ENCODE peak calls at places on chromosomes 12 and 14, in seven cellular contexts. P is stomach, Y is suprapubic skin, B is gastrocnemius medialis, F is ovary, C is thyroid gland, J is HepG2. S is an unnamed sample.

GRCh38 chr14:93041830-93042229 is 73.9 kb downstream of the ITPK1 start:
- DNase-seq in Y (no peak), C (no peak), B (no peak), P (no peak), F (no peak), J (no peak), S (no peak)

GRCh38 chr12:108340037-108340436 is 926 bp upstream of the CMKLR1 start:
- DNase-seq in P (no peak), B (no peak), J (no peak), Y (peak; percentile 59), F (no peak), C (peak; percentile 6), S (no peak)

GRCh38 chr12:45231515-45232145 is 15.7 kb downstream of the ANO6 start:
- DNase-seq in B (no peak), C (no peak), P (no peak), J (peak; percentile 65), F (no peak), Y (no peak), S (no peak)

GRCh38 chr14:70317969-70318634 is 41.4 kb downstream of the COX16 start:
- DNase-seq in B (no peak), F (no peak), J (peak; percentile 97), P (peak; percentile 47), Y (no peak), C (peak; percentile 6), S (peak; percentile 29)

GRCh38 chr12:94832780-94833760 is 170.4 kb downstream of the NDUFA12 start:
- DNase-seq in J (no peak), F (peak; percentile 60), C (peak; percentile 60), Y (no peak), B (no peak), P (no peak), S (no peak)

GRCh38 chr12:93533310-93533709 is 39.2 kb upstream of the SOCS2 start:
- DNase-seq in J (no peak), P (no peak), B (no peak), C (no peak), F (no peak), Y (no peak), S (no peak)

GRCh38 chr14:65703996-65704395 is 291.5 kb downstream of the FUT8 start:
- DNase-seq in B (no peak), C (no peak), Y (no peak), J (no peak), F (no peak), P (no peak), S (no peak)

GRCh38 chr14:67487937-67488893 is at the start of gene TMEM229B:
- DNase-seq in P (peak; percentile 66), Y (no peak), B (no peak), J (no peak), C (peak; percentile 15), F (peak; percentile 39), S (peak; percentile 74)

GRCh38 chr14:94362614-94363133 is 25.7 kb downstream of the SERPINA1 start:
- DNase-seq in P (no peak), C (no peak), B (no peak), Y (no peak), F (no peak), J (no peak), S (no peak)

GRCh38 chr12:50641566-50641965 is 122.3 kb upstream of the ATF1 start:
- DNase-seq in B (no peak), Y (no peak), C (no peak), F (no peak), P (no peak), J (no peak), S (no peak)

GRCh38 chr14:103121846-103122577 is 1.2 kb upstream of the TNFAIP2 start:
- DNase-seq in B (peak; percentile 78), Y (peak; percentile 93), J (peak; percentile 74), F (peak; percentile 90), C (peak; percentile 63), P (peak; percentile 81), S (peak; percentile 77)

DNA sequence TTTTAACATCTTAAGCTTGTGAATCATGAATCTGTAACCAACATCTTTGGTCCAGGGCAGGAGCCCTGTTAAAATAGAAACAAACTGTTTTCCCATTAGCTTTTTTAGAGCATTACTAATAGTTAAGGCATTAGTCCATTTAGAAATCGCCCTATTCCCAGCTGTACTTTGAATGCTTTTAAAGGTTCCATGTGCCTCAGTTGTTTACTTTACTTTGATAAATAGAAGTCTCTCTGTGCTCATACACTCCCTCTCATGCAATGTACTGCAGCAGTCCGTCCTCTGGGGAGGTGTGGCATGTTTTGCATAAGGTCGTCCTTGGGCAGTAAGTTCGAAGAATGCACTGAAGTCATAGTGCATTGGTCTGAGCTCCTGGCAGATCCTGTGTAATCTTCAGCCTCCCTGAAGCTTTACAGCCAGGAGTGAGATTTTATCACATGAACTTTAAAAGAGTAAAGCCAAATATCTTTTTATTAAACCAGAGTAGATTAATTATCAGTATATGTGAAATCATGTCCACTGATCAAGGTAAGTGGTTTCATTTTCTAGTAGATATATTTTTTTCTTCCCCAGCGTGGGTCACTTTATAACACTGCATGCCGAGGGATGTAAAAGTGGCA is 134.7 kb downstream of the FGD4 start:
- DNase-seq in J (peak; percentile 94), P (peak; percentile 69), C (peak; percentile 67), F (peak; percentile 50), Y (no peak), B (peak; percentile 79), S (peak; percentile 78)
- TF ChIP-seq POLR2A in J (peak; percentile 57), P (no peak), C (no peak), F (no peak), Y (no peak), B (peak; percentile 64), S (peak; percentile 66)

GRCh38 chr14:88785911-88786310 is 6.8 kb downstream of the EML5 start:
- DNase-seq in Y (no peak), F (no peak), P (no peak), C (no peak), J (no peak), B (no peak), S (no peak)
- H3K27me3 ChIP-seq in Y (no peaks in the 10 kb centered on the region), F (no peaks in the 10 kb centered on the region), P (no peaks in the 10 kb centered on the region), C (no peaks in the 10 kb centered on the region), J (peaks cover under 1% of the 10 kb centered on the region), B (peaks cover 4% of the 10 kb centered on the region), S (no peaks in the 10 kb centered on the region)

DNA sequence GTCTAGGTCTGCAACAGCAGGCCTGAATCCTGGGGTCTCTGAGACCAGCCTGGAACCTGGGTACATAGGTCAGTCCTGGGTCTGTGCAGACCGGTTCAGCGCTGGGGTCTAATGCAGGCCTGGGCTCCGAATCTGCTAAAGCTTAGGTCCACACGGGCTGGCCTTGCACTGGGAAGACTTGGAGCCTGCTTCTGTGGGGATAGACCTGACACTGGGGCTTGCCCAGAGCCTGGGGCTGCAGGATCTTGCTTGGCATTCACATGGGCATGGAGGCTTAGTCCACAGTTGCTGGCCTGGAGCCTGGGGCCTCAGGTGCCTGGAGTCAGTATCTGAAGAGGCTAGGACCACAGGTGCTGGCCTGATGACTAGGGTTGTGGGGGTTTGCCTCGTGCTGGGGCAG is 369.8 kb upstream of the SEL1L start:
- DNase-seq in B (no peak), P (no peak), Y (no peak), C (no peak), F (no peak), J (no peak), S (no peak)
- H3K4me3 ChIP-seq in B (no peak overlapping the region), P (no peak overlapping the region), Y (no peak overlapping the region), C (no peak overlapping the region), F (no peak overlapping the region), J (no peak overlapping the region), S (no peak overlapping the region)

GRCh38 chr12:57603323-57603722 is 1.3 kb upstream of the DTX3 start:
- DNase-seq in J (no peak), C (no peak), F (no peak), P (no peak), Y (no peak), B (no peak), S (no peak)
- TF ChIP-seq POLR2A in J (no peak), C (no peak), F (no peak), P (no peak), Y (no peak), B (no peak), S (no peak)

DNA sequence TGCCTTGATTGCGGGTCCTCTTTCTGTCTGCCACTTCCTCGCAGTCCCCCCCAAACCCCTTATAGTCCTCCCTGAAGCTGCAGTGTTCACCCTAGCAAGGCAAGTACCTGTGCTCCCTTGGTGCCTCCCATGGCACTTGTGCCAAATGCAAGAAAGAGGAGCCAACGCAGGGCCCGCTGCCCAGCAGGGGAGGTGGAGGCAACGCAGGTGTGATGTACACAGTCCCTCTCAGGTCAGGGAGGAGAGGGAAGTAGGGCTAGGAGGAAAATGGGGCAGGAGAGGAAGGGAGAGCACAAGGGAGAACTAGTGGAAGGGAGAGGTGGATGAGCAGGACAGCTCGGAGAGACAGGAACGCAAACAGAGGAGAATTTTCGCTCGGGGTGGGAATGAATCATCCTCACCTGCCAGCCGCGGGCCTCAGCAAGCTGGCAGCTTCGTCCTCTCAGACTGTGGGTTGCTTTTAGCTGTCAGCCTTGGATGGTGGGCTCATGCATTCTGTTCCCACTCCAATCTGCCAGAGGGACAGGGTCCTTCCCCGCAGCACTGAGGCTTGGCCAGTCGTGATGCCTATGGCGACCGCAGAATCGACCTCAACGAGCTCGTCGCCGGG is 357.0 kb downstream of the CACNA1C start:
- DNase-seq in J (no peak), B (no peak), C (no peak), F (no peak), P (no peak), Y (no peak), S (no peak)
- H3K27me3 ChIP-seq in J (peaks cover 25% of the 10 kb centered on the region), B (no peaks in the 10 kb centered on the region), C (no peaks in the 10 kb centered on the region), F (no peaks in the 10 kb centered on the region), P (no peaks in the 10 kb centered on the region), Y (no peaks in the 10 kb centered on the region), S (no peaks in the 10 kb centered on the region)

S was measured in transverse colon.